ENCODE peak calls at places on chromosome 22, in six cellular contexts. One of them, this sample, is unnamed.

GRCh38 chr22:19806213-19807160 is 45.9 kb downstream of the TBX1 start:
- DNase-seq in tibial nerve: no peak
- DNase-seq in coronary artery: no peak
- DNase-seq in transverse colon: peak
- DNase-seq in pancreas: no peak
- DNase-seq in sigmoid colon: peak
- DNase-seq in this sample: peak

GRCh38 chr22:20464912-20465758 is 27.5 kb upstream of the SCARF2 start:
- DNase-seq in tibial nerve: no peak
- DNase-seq in coronary artery: no peak
- DNase-seq in transverse colon: no peak
- DNase-seq in pancreas: no peak
- DNase-seq in sigmoid colon: no peak
- DNase-seq in this sample: no peak

GRCh38 chr22:44567846-44568493 is 69.9 kb upstream of the RTL6 start:
- DNase-seq in tibial nerve: no peak
- DNase-seq in coronary artery: no peak
- DNase-seq in transverse colon: peak
- DNase-seq in pancreas: peak
- DNase-seq in sigmoid colon: peak
- DNase-seq in this sample: peak

GRCh38 chr22:44782286-44782830 is 30.0 kb downstream of the ARHGAP8 start:
- DNase-seq in tibial nerve: no peak
- DNase-seq in coronary artery: no peak
- DNase-seq in transverse colon: no peak
- DNase-seq in pancreas: no peak
- DNase-seq in sigmoid colon: no peak
- DNase-seq in this sample: no peak

GRCh38 chr22:18975434-18976196 is 39.5 kb upstream of the PRODH start:
- DNase-seq in tibial nerve: no peak
- DNase-seq in coronary artery: no peak
- DNase-seq in transverse colon: no peak
- DNase-seq in pancreas: peak
- DNase-seq in sigmoid colon: no peak
- DNase-seq in this sample: no peak

GRCh38 chr22:26619510-26619909 is 1.7 kb upstream of the CRYBB1 start:
- DNase-seq in tibial nerve: no peak
- DNase-seq in coronary artery: no peak
- DNase-seq in transverse colon: no peak
- DNase-seq in pancreas: no peak
- DNase-seq in sigmoid colon: no peak
- DNase-seq in this sample: no peak

GRCh38 chr22:38461057-38461413 is 6.0 kb upstream of the KCNJ4 start:
- DNase-seq in tibial nerve: no peak
- DNase-seq in coronary artery: no peak
- DNase-seq in transverse colon: no peak
- DNase-seq in pancreas: no peak
- DNase-seq in sigmoid colon: no peak
- DNase-seq in this sample: no peak

GRCh38 chr22:25956801-25957200 is 212.5 kb upstream of the SEZ6L start:
- DNase-seq in tibial nerve: no peak
- DNase-seq in coronary artery: no peak
- DNase-seq in transverse colon: no peak
- DNase-seq in pancreas: no peak
- DNase-seq in sigmoid colon: no peak
- DNase-seq in this sample: no peak

GRCh38 chr22:26035523-26035922 is 133.7 kb upstream of the SEZ6L start:
- DNase-seq in tibial nerve: no peak
- DNase-seq in coronary artery: no peak
- DNase-seq in transverse colon: no peak
- DNase-seq in pancreas: no peak
- DNase-seq in sigmoid colon: no peak
- DNase-seq in this sample: no peak

GRCh38 chr22:46545041-46545796 is 7.8 kb upstream of the CELSR1 start:
- DNase-seq in tibial nerve: no peak
- DNase-seq in coronary artery: no peak
- DNase-seq in transverse colon: no peak
- DNase-seq in pancreas: no peak
- DNase-seq in sigmoid colon: no peak
- DNase-seq in this sample: no peak

GRCh38 chr22:45271667-45272188 is 13.0 kb upstream of the UPK3A start:
- DNase-seq in tibial nerve: peak
- DNase-seq in coronary artery: no peak
- DNase-seq in transverse colon: peak
- DNase-seq in pancreas: no peak
- DNase-seq in sigmoid colon: peak
- DNase-seq in this sample: peak

GRCh38 chr22:46245515-46245914 is 4.6 kb downstream of the CDPF1 start:
- DNase-seq in tibial nerve: no peak
- DNase-seq in coronary artery: no peak
- DNase-seq in transverse colon: no peak
- DNase-seq in pancreas: no peak
- DNase-seq in sigmoid colon: no peak
- DNase-seq in this sample: no peak

GRCh38 chr22:48717883-48718817 is 1109.5 kb downstream of the BRD1 start:
- DNase-seq in tibial nerve: no peak
- DNase-seq in coronary artery: no peak
- DNase-seq in transverse colon: no peak
- DNase-seq in pancreas: no peak
- DNase-seq in sigmoid colon: peak
- DNase-seq in this sample: no peak

GRCh38 chr22:44583076-44583760 is 85.2 kb upstream of the RTL6 start:
- DNase-seq in tibial nerve: no peak
- DNase-seq in coronary artery: peak
- DNase-seq in transverse colon: no peak
- DNase-seq in pancreas: no peak
- DNase-seq in sigmoid colon: peak
- DNase-seq in this sample: no peak

DNA sequence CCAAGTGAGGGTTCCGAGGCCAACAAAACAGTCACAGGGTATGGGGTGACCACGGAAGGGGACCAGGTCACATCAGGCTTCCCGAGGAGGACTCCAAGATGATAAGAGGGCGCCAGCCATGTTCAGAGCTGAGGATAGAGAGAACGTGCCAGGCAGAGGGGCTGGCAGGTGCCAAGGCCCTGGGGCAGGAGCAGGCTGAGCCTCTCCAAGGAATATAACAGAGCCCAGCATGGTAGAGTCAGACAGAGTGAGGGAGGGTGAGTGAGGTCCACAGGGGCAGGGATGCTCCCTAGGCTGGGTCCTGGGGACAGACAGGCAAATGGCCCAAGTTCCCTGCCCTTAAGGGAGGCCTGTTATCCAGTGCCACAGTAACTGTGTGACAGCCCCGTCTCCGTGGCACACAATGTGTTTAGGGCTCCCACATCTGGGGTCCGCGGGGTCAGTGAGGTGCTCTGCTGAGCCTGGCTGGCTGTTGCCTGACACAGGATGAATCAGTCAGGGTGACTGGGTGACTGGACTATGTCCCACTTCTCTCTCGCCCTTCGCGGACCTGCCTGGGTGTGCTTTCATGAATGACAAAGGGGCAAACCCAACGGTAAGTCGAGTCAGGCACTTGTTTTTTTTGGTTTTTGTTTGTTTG is 105.3 kb downstream of the MPPED1 start:
- DNase-seq in tibial nerve: no peak
- DNase-seq in coronary artery: no peak
- DNase-seq in transverse colon: no peak
- DNase-seq in pancreas: no peak
- DNase-seq in sigmoid colon: no peak
- DNase-seq in this sample: no peak
- H3K27ac ChIP-seq in tibial nerve: no peak
- H3K27ac ChIP-seq in coronary artery: no peak
- H3K27ac ChIP-seq in transverse colon: no peak
- H3K27ac ChIP-seq in pancreas: no peak
- H3K27ac ChIP-seq in sigmoid colon: no peak
- H3K27ac ChIP-seq in this sample: no peak

GRCh38 chr22:17476838-17477237 is 86.5 kb upstream of the SLC25A18 start:
- DNase-seq in tibial nerve: no peak
- DNase-seq in coronary artery: no peak
- DNase-seq in transverse colon: no peak
- DNase-seq in pancreas: no peak
- DNase-seq in sigmoid colon: no peak
- DNase-seq in this sample: no peak

GRCh38 chr22:17479129-17479528 is 84.2 kb upstream of the SLC25A18 start:
- DNase-seq in tibial nerve: no peak
- DNase-seq in coronary artery: no peak
- DNase-seq in transverse colon: no peak
- DNase-seq in pancreas: no peak
- DNase-seq in sigmoid colon: no peak
- DNase-seq in this sample: no peak

GRCh38 chr22:17475318-17476212 is 87.7 kb upstream of the SLC25A18 start:
- DNase-seq in tibial nerve: no peak
- DNase-seq in coronary artery: no peak
- DNase-seq in transverse colon: no peak
- DNase-seq in pancreas: no peak
- DNase-seq in sigmoid colon: no peak
- DNase-seq in this sample: no peak

GRCh38 chr22:17481424-17481823 is 81.9 kb upstream of the SLC25A18 start:
- DNase-seq in tibial nerve: no peak
- DNase-seq in coronary artery: no peak
- DNase-seq in transverse colon: no peak
- DNase-seq in pancreas: no peak
- DNase-seq in sigmoid colon: no peak
- DNase-seq in this sample: no peak

DNA sequence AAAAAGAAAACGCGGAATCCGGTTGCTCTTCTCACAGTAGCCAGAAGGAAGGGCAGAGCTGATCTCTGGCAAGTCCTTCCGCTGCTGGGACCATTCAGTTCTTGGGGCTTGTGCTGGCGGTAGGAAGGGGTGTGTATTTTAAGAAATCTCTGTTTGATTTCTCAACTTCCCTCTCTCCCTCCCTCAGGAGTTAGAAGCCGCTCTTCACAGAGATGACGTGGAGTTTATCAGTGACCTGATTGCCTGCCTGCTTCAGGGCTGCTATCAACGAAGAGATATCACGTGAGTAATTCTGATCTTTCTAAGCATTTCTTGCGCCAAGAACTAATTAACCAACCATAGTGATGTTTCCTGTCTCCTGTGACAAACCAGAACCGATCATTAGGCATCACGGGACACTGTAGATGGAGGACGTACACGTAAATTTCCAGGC is 85.9 kb upstream of the SLC25A18 start:
- DNase-seq in tibial nerve: peak
- DNase-seq in coronary artery: no peak
- DNase-seq in transverse colon: no peak
- DNase-seq in pancreas: no peak
- DNase-seq in sigmoid colon: peak
- DNase-seq in this sample: no peak
- H3K4me3 ChIP-seq in tibial nerve: no peak
- H3K4me3 ChIP-seq in coronary artery: peak
- H3K4me3 ChIP-seq in transverse colon: no peak
- H3K4me3 ChIP-seq in pancreas: peak
- H3K4me3 ChIP-seq in sigmoid colon: no peak
- H3K4me3 ChIP-seq in this sample: peak

GRCh38 chr22:32378703-32379272 is 21.1 kb downstream of the RFPL3 start:
- DNase-seq in tibial nerve: no peak
- DNase-seq in coronary artery: no peak
- DNase-seq in transverse colon: peak
- DNase-seq in pancreas: no peak
- DNase-seq in sigmoid colon: no peak
- DNase-seq in this sample: no peak

GRCh38 chr22:32375678-32376450 is 18.2 kb downstream of the RFPL3 start:
- DNase-seq in tibial nerve: no peak
- DNase-seq in coronary artery: no peak
- DNase-seq in transverse colon: no peak
- DNase-seq in pancreas: no peak
- DNase-seq in sigmoid colon: no peak
- DNase-seq in this sample: no peak

GRCh38 chr22:32380991-32381390 is 23.3 kb downstream of the RFPL3 start:
- DNase-seq in tibial nerve: no peak
- DNase-seq in coronary artery: no peak
- DNase-seq in transverse colon: no peak
- DNase-seq in pancreas: no peak
- DNase-seq in sigmoid colon: no peak
- DNase-seq in this sample: no peak

GRCh38 chr22:32376681-32377080 is 19.0 kb downstream of the RFPL3 start:
- DNase-seq in tibial nerve: no peak
- DNase-seq in coronary artery: no peak
- DNase-seq in transverse colon: no peak
- DNase-seq in pancreas: no peak
- DNase-seq in sigmoid colon: no peak
- DNase-seq in this sample: no peak
- H3K27ac ChIP-seq in tibial nerve: no peak
- H3K27ac ChIP-seq in coronary artery: no peak
- H3K27ac ChIP-seq in transverse colon: no peak
- H3K27ac ChIP-seq in pancreas: no peak
- H3K27ac ChIP-seq in sigmoid colon: no peak
- H3K27ac ChIP-seq in this sample: no peak

GRCh38 chr22:39501644-39502108 is 414 bp upstream of the MIEF1 start:
- DNase-seq in tibial nerve: no peak
- DNase-seq in coronary artery: no peak
- DNase-seq in transverse colon: no peak
- DNase-seq in pancreas: no peak
- DNase-seq in sigmoid colon: no peak
- DNase-seq in this sample: no peak

GRCh38 chr22:39504071-39504470 is 2.0 kb downstream of the MIEF1 start:
- DNase-seq in tibial nerve: no peak
- DNase-seq in coronary artery: no peak
- DNase-seq in transverse colon: no peak
- DNase-seq in pancreas: no peak
- DNase-seq in sigmoid colon: no peak
- DNase-seq in this sample: no peak

GRCh38 chr22:39502789-39503464 is 837 bp downstream of the MIEF1 start:
- DNase-seq in tibial nerve: no peak
- DNase-seq in coronary artery: no peak
- DNase-seq in transverse colon: no peak
- DNase-seq in pancreas: no peak
- DNase-seq in sigmoid colon: no peak
- DNase-seq in this sample: no peak

GRCh38 chr22:39502109-39502788 is at the start of gene MIEF1:
- DNase-seq in tibial nerve: peak
- DNase-seq in coronary artery: peak
- DNase-seq in transverse colon: peak
- DNase-seq in pancreas: peak
- DNase-seq in sigmoid colon: peak
- DNase-seq in this sample: peak

DNA sequence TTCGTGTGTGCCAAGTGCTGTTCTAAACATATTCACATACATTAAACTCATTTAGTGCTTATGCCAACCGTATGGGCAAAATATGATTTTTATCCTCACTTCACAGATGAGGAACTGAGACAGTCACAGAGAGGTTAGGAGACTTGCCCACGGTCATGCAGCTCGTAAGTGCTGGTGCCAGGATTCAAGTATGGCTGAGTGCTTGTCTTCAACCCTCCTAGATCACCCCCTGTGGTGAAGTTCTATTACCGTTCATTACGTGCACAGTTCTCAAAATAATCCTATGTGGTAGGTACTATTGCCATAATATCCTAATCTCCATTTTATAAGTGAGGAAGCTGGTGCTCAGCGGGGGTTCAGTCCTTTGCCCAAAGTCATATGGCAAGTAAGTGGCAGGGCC is 1.5 kb downstream of the MIEF1 start:
- DNase-seq in tibial nerve: no peak
- DNase-seq in coronary artery: no peak
- DNase-seq in transverse colon: no peak
- DNase-seq in pancreas: no peak
- DNase-seq in sigmoid colon: no peak
- DNase-seq in this sample: no peak
- H3K4me3 ChIP-seq in tibial nerve: peak
- H3K4me3 ChIP-seq in coronary artery: peak
- H3K4me3 ChIP-seq in transverse colon: peak
- H3K4me3 ChIP-seq in pancreas: peak
- H3K4me3 ChIP-seq in sigmoid colon: no peak
- H3K4me3 ChIP-seq in this sample: peak

This sample was measured in stomach.